ENCODE peak calls at places on chromosomes 11 and 22, in six cellular contexts. One of them, this sample, is unnamed.

GRCh38 chr11:80815752-80816453 is 1375.1 kb upstream of the TENM4 start:
- DNase-seq in GM10248: peak; percentile 18
- DNase-seq in fibroblast of lung: no peak
- DNase-seq in HT1080: peak; percentile 48
- DNase-seq in effector memory CD8-positive, alpha-beta T cell: no peak
- DNase-seq in substantia nigra: no peak
- DNase-seq in this sample: no peak

GRCh38 chr11:126727381-126727780 is 273.2 kb downstream of the KIRREL3 start:
- DNase-seq in GM10248: no peak
- DNase-seq in fibroblast of lung: peak; percentile 54
- DNase-seq in HT1080: no peak
- DNase-seq in effector memory CD8-positive, alpha-beta T cell: no peak
- DNase-seq in substantia nigra: no peak
- DNase-seq in this sample: no peak

GRCh38 chr11:128315933-128316332 is 271.4 kb downstream of the ETS1 start:
- DNase-seq in GM10248: no peak
- DNase-seq in fibroblast of lung: no peak
- DNase-seq in HT1080: no peak
- DNase-seq in effector memory CD8-positive, alpha-beta T cell: no peak
- DNase-seq in substantia nigra: no peak
- DNase-seq in this sample: no peak

GRCh38 chr11:66476841-66477251 is 3.4 kb upstream of the DPP3 start:
- DNase-seq in GM10248: no peak
- DNase-seq in fibroblast of lung: no peak
- DNase-seq in HT1080: no peak
- DNase-seq in effector memory CD8-positive, alpha-beta T cell: no peak
- DNase-seq in substantia nigra: no peak
- DNase-seq in this sample: no peak

GRCh38 chr11:6418199-6418957 is 516 bp downstream of the APBB1 start:
- DNase-seq in GM10248: no peak
- DNase-seq in fibroblast of lung: no peak
- DNase-seq in HT1080: no peak
- DNase-seq in effector memory CD8-positive, alpha-beta T cell: no peak
- DNase-seq in substantia nigra: no peak
- DNase-seq in this sample: no peak

GRCh38 chr11:129252621-129253020 is 60.5 kb upstream of the ARHGAP32 start:
- DNase-seq in GM10248: no peak
- DNase-seq in fibroblast of lung: no peak
- DNase-seq in HT1080: no peak
- DNase-seq in effector memory CD8-positive, alpha-beta T cell: no peak
- DNase-seq in substantia nigra: no peak
- DNase-seq in this sample: no peak

GRCh38 chr11:102287963-102288744 is 29.1 kb upstream of the BIRC3 start:
- DNase-seq in GM10248: peak; percentile 80
- DNase-seq in fibroblast of lung: peak; percentile 70
- DNase-seq in HT1080: peak; percentile 83
- DNase-seq in effector memory CD8-positive, alpha-beta T cell: peak; percentile 29
- DNase-seq in substantia nigra: no peak
- DNase-seq in this sample: peak; percentile 71

GRCh38 chr22:21643533-21644357 is 1.6 kb downstream of the SDF2L1 start:
- DNase-seq in GM10248: no peak
- DNase-seq in fibroblast of lung: no peak
- DNase-seq in HT1080: no peak
- DNase-seq in effector memory CD8-positive, alpha-beta T cell: no peak
- DNase-seq in substantia nigra: no peak
- DNase-seq in this sample: no peak

GRCh38 chr11:85947431-85948272 is 92.5 kb downstream of the CCDC83 start:
- DNase-seq in GM10248: peak; percentile 23
- DNase-seq in fibroblast of lung: peak; percentile 80
- DNase-seq in HT1080: peak; percentile 74
- DNase-seq in effector memory CD8-positive, alpha-beta T cell: no peak
- DNase-seq in substantia nigra: no peak
- DNase-seq in this sample: peak; percentile 95

GRCh38 chr11:3796346-3796745 is 1.0 kb downstream of the NUP98 start:
- DNase-seq in GM10248: no peak
- DNase-seq in fibroblast of lung: no peak
- DNase-seq in HT1080: no peak
- DNase-seq in effector memory CD8-positive, alpha-beta T cell: no peak
- DNase-seq in substantia nigra: no peak
- DNase-seq in this sample: no peak

GRCh38 chr11:35464308-35464707 is 45.0 kb upstream of the SLC1A2 start:
- DNase-seq in GM10248: no peak
- DNase-seq in fibroblast of lung: peak; percentile 16
- DNase-seq in HT1080: peak; percentile 44
- DNase-seq in effector memory CD8-positive, alpha-beta T cell: no peak
- DNase-seq in substantia nigra: no peak
- DNase-seq in this sample: no peak

GRCh38 chr11:134033696-134034491 is 35.0 kb upstream of the JAM3 start:
- DNase-seq in GM10248: peak; percentile 61
- DNase-seq in fibroblast of lung: peak; percentile 89
- DNase-seq in HT1080: peak; percentile 80
- DNase-seq in effector memory CD8-positive, alpha-beta T cell: peak; percentile 32
- DNase-seq in substantia nigra: peak; percentile 22
- DNase-seq in this sample: peak; percentile 73

GRCh38 chr11:75035911-75036536 is 47.3 kb downstream of the NEU3 start:
- DNase-seq in GM10248: no peak
- DNase-seq in fibroblast of lung: no peak
- DNase-seq in HT1080: peak; percentile 48
- DNase-seq in effector memory CD8-positive, alpha-beta T cell: no peak
- DNase-seq in substantia nigra: no peak
- DNase-seq in this sample: no peak

GRCh38 chr11:34653851-34654490 is 33.1 kb downstream of the EHF start:
- DNase-seq in GM10248: no peak
- DNase-seq in fibroblast of lung: peak; percentile 98
- DNase-seq in HT1080: peak; percentile 95
- DNase-seq in effector memory CD8-positive, alpha-beta T cell: no peak
- DNase-seq in substantia nigra: no peak
- DNase-seq in this sample: no peak

GRCh38 chr22:21975273-21975672 is 7.3 kb downstream of the TOP3B start:
- DNase-seq in GM10248: no peak
- DNase-seq in fibroblast of lung: no peak
- DNase-seq in HT1080: no peak
- DNase-seq in effector memory CD8-positive, alpha-beta T cell: no peak
- DNase-seq in substantia nigra: no peak
- DNase-seq in this sample: no peak

GRCh38 chr11:65911682-65912568 is 6.9 kb downstream of the C11orf68 start:
- DNase-seq in GM10248: no peak
- DNase-seq in fibroblast of lung: peak; percentile 73
- DNase-seq in HT1080: peak; percentile 98
- DNase-seq in effector memory CD8-positive, alpha-beta T cell: no peak
- DNase-seq in substantia nigra: no peak
- DNase-seq in this sample: no peak

This sample was measured in globus pallidus.